ENCODE peak calls at places on chromosomes 6 and 20, in ten cellular contexts. P is GM23338, Q is mucosa of descending colon, G is heart left ventricle, Z is heart right ventricle, W is right cardiac atrium, J is upper lobe of right lung, V is K562, M is pancreas, N is Panc1. E is an unnamed sample.

GRCh38 chr6:3789018-3789895 is 37.7 kb upstream of the PXDC1 start:
- ATAC-seq in P (no peak), N (no peak), G (no peak), Z (no peak), J (no peak), V (no peak), Q (no peak), M (peak), W (peak), E (peak)

GRCh38 chr6:53119772-53120409 is 28.8 kb downstream of the GCM1 start:
- ATAC-seq in N (peak), M (peak), P (peak), W (no peak), Z (no peak), J (no peak), Q (peak), V (no peak), G (no peak), E (no peak)

GRCh38 chr6:40924832-40925231 is 114.2 kb downstream of the UNC5CL start:
- ATAC-seq in P (no peak), M (no peak), J (no peak), G (no peak), N (no peak), Q (no peak), Z (no peak), W (no peak), V (no peak), E (no peak)

GRCh38 chr20:51554538-51555165 is 12.1 kb upstream of the NFATC2 start:
- ATAC-seq in M (no peak), G (peak), P (no peak), V (no peak), Q (no peak), Z (no peak), J (no peak), N (no peak), W (no peak), E (no peak)

GRCh38 chr6:135212935-135213334 is 31.8 kb downstream of the MYB start:
- ATAC-seq in M (no peak), V (peak), P (no peak), N (no peak), J (no peak), Q (peak), W (no peak), G (no peak), Z (no peak), E (no peak)

GRCh38 chr20:37366749-37367148 is 20.8 kb downstream of the SRC start:
- ATAC-seq in Z (no peak), J (no peak), P (no peak), M (no peak), Q (no peak), N (no peak), W (no peak), G (no peak), V (no peak), E (no peak)

GRCh38 chr6:127459231-127459641 is at the start of gene KIAA0408:
- ATAC-seq in Q (peak), J (peak), P (peak), G (peak), N (peak), W (peak), V (peak), M (peak), Z (peak), E (peak)

GRCh38 chr6:87705070-87705691 is 3.1 kb upstream of the AKIRIN2 start:
- ATAC-seq in M (no peak), J (no peak), G (no peak), Z (no peak), Q (no peak), V (peak), N (peak), W (no peak), P (no peak), E (no peak)

GRCh38 chr6:53956068-53956711 is 155.1 kb upstream of the MLIP start:
- ATAC-seq in P (peak), W (peak), Q (peak), N (peak), V (peak), Z (peak), G (peak), M (peak), J (peak), E (peak)

GRCh38 chr6:6585003-6585311 is 3.6 kb upstream of the LY86 start:
- ATAC-seq in M (no peak), J (no peak), Z (no peak), N (no peak), V (no peak), P (no peak), W (no peak), Q (no peak), G (no peak), E (no peak)

GRCh38 chr6:155077331-155077730 is 82.2 kb downstream of the TIAM2 start:
- ATAC-seq in G (no peak), P (no peak), V (no peak), J (no peak), Z (no peak), N (no peak), M (peak), Q (no peak), W (no peak), E (no peak)

GRCh38 chr20:64199395-64199794 is 35.1 kb downstream of the MYT1 start:
- ATAC-seq in J (no peak), M (no peak), P (no peak), W (no peak), G (no peak), Z (no peak), Q (no peak), N (no peak), V (no peak), E (no peak)

GRCh38 chr6:151763303-151763702 is 44.2 kb upstream of the ESR1 start:
- ATAC-seq in P (peak), M (no peak), V (peak), Z (no peak), Q (no peak), N (no peak), J (peak), W (peak), G (peak), E (peak)

GRCh38 chr6:53664623-53665022 is 933 bp downstream of the KLHL31 start:
- ATAC-seq in V (no peak), P (peak), M (no peak), N (no peak), Z (peak), W (peak), G (peak), Q (no peak), J (no peak), E (no peak)

GRCh38 chr6:142455957-142456589 is 154.3 kb downstream of the ADGRG6 start:
- ATAC-seq in M (no peak), P (no peak), Q (no peak), W (no peak), N (no peak), V (no peak), G (no peak), Z (no peak), J (no peak), E (no peak)

GRCh38 chr20:32583581-32584045 is 1.5 kb downstream of the NOL4L start:
- ATAC-seq in Z (peak), W (peak), J (no peak), V (peak), Q (peak), G (no peak), P (peak), M (peak), N (peak), E (peak)
- H3K4me3 ChIP-seq in Z (peak), W (peak), J (peak), V (peak), Q (no peak), G (peak), P (peak), M (peak), N (no peak), E (peak)

GRCh38 chr20:35663516-35663812 is 1.2 kb downstream of the CPNE1 start:
- ATAC-seq in Q (peak), G (peak), Z (no peak), J (peak), N (no peak), W (peak), M (peak), V (peak), P (peak), E (no peak)

GRCh38 chr20:35661013-35661412 is 3.7 kb downstream of the CPNE1 start:
- ATAC-seq in M (no peak), N (no peak), W (no peak), P (no peak), Q (no peak), G (no peak), J (no peak), Z (no peak), V (no peak), E (no peak)

GRCh38 chr20:35660122-35660937 is 4.4 kb downstream of the CPNE1 start:
- ATAC-seq in P (no peak), G (no peak), M (no peak), Q (no peak), J (no peak), N (no peak), V (no peak), W (no peak), Z (no peak), E (no peak)

GRCh38 chr20:35662541-35662940 is 2.2 kb downstream of the CPNE1 start:
- ATAC-seq in N (no peak), P (no peak), Z (no peak), Q (no peak), J (no peak), G (no peak), V (no peak), M (no peak), W (no peak), E (no peak)

GRCh38 chr20:35661908-35662307 is 2.8 kb downstream of the CPNE1 start:
- ATAC-seq in J (no peak), V (no peak), W (no peak), N (no peak), Q (no peak), M (no peak), Z (no peak), G (no peak), P (no peak), E (no peak)
- H3K4me3 ChIP-seq in J (peak), V (peak), W (peak), N (peak), Q (no peak), M (no peak), Z (no peak), G (peak), P (peak), E (no peak)

DNA sequence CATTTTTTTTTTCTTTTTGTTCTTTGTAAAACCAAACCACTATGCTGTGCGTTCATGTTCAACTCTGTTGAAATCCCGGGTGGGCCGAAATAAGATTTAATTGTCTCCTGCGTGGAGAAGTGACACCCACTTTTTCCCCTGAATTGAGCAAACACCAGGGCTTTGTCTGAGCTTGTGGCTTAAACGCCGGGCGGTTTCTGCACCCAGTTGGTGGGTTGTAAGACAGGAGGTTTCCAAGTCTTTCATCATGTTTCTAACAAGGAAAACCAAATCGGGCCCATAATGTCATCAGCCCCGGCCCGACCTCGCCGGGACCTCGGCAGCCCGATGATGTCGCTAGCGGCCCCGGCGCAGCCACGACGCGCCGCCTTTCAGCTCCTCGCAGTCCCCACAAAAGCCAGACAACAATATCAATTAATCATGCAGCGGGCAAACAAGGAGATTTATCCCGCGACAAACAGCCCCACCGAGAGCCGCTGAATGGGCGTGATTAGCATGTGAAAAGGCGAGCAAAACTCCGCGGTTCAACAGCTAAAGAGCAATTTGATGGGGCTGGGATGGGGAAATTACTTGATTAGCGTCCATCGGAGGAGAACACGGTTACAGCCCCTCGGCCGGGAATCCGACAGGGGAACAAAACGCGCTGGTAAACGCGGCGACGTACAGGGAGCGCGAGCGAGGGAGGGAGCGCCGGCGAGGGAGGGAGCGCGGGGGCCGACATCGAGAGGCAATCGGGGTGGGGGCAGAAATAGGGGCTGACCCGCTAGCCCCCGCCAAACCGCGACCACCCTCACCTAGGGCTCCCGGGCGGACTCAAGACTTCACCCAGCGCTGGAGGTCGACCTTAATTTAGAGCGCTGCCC is 5.3 kb downstream of the LINC00237 start:
- ATAC-seq in N (no peak), M (no peak), W (no peak), V (peak), P (peak), J (peak), G (no peak), Q (peak), Z (no peak), E (no peak)
- H3K4me3 ChIP-seq in N (no peak), M (no peak), W (peak), V (peak), P (peak), J (peak), G (peak), Q (no peak), Z (peak), E (no peak)

GRCh38 chr20:50346372-50347347 is 156.0 kb downstream of the CEBPB start:
- ATAC-seq in M (peak), J (peak), V (no peak), P (no peak), Z (peak), G (peak), Q (peak), N (peak), W (peak), E (peak)
- H3K4me3 ChIP-seq in M (no peak), J (peak), V (no peak), P (no peak), Z (no peak), G (no peak), Q (no peak), N (no peak), W (no peak), E (peak)

GRCh38 chr6:31970604-31971271 is 1.2 kb downstream of the DXO start:
- ATAC-seq in P (no peak), N (peak), Z (no peak), Q (no peak), G (no peak), J (no peak), V (no peak), M (peak), W (no peak), E (no peak)
- H3K4me3 ChIP-seq in P (peak), N (peak), Z (peak), Q (no peak), G (peak), J (peak), V (peak), M (no peak), W (peak), E (peak)

GRCh38 chr20:15902493-15902892 is 670.8 kb downstream of the KIF16B start:
- ATAC-seq in J (no peak), Z (no peak), Q (no peak), M (no peak), P (peak), W (no peak), V (no peak), N (no peak), G (no peak), E (no peak)
- H3K4me3 ChIP-seq in J (no peak), Z (no peak), Q (no peak), M (no peak), P (no peak), W (no peak), V (no peak), N (no peak), G (no peak), E (no peak)

GRCh38 chr6:160520043-160520904 is 143.8 kb downstream of the LPA start:
- ATAC-seq in Q (peak), Z (peak), J (peak), N (peak), G (peak), P (peak), V (peak), M (peak), W (peak), E (peak)

GRCh38 chr6:160519603-160520042 is 144.5 kb downstream of the LPA start:
- ATAC-seq in Q (peak), V (peak), Z (no peak), P (peak), G (peak), M (peak), N (peak), J (no peak), W (peak), E (peak)

GRCh38 chr6:160523223-160523622 is 140.9 kb downstream of the LPA start:
- ATAC-seq in G (no peak), M (no peak), P (no peak), Q (no peak), N (no peak), Z (no peak), J (no peak), V (no peak), W (no peak), E (no peak)

GRCh38 chr6:160513836-160514235 is 150.2 kb downstream of the LPA start:
- ATAC-seq in N (no peak), Q (no peak), P (no peak), V (no peak), Z (no peak), J (no peak), W (no peak), G (no peak), M (no peak), E (no peak)

GRCh38 chr6:160519133-160519532 is 144.9 kb downstream of the LPA start:
- ATAC-seq in P (no peak), M (no peak), J (no peak), G (no peak), V (no peak), Q (no peak), N (no peak), W (no peak), Z (no peak), E (no peak)
- H3K4me3 ChIP-seq in P (peak), M (no peak), J (no peak), G (no peak), V (no peak), Q (no peak), N (no peak), W (no peak), Z (no peak), E (no peak)

GRCh38 chr20:23151885-23152284 is 65.8 kb upstream of the CD93 start:
- ATAC-seq in G (no peak), M (no peak), P (no peak), N (no peak), J (no peak), V (peak), W (no peak), Q (no peak), Z (no peak), E (no peak)
- H3K4me3 ChIP-seq in G (no peak), M (no peak), P (no peak), N (no peak), J (no peak), V (no peak), W (no peak), Q (no peak), Z (no peak), E (no peak)

GRCh38 chr20:38432292-38432691 is 2.8 kb downstream of the SNHG17 start:
- ATAC-seq in M (no peak), V (no peak), P (no peak), W (no peak), Q (no peak), G (no peak), N (no peak), J (no peak), Z (no peak), E (no peak)
- H3K4me3 ChIP-seq in M (no peak), V (peak), P (peak), W (no peak), Q (no peak), G (no peak), N (no peak), J (no peak), Z (no peak), E (no peak)